ENCODE peak calls at places on chromosomes 4 and X, in six cellular contexts. N is GM12892; E is mucosa of descending colon; R is stimulated activated CD8-positive, alpha-beta memory T cell treated with anti-CD3 and anti-CD28 coated beads, Interleukin-7, amount 100 ng/mL, for 24 hours; M is activated CD4-positive, alpha-beta T cell treated with anti-CD3 and anti-CD28 coated beads, Interleukin-2, amount 50 U/mL, for 24 hours; F is colonic mucosa. S is an unnamed sample.

GRCh38 chr4:55258152-55258863 is 87.7 kb upstream of the SRD5A3 start:
- DNase-seq in N (no peak), E (no peak), R (no peak), M (no peak), F (no peak), S (no peak)

GRCh38 chr4:10611673-10612072 is 72.9 kb downstream of the CLNK start:
- DNase-seq in N (no peak), E (no peak), R (no peak), M (no peak), F (no peak), S (no peak)

GRCh38 chr4:68891679-68892078 is 59.9 kb downstream of the UGT2A3 start:
- DNase-seq in N (no peak), E (no peak), R (no peak), M (no peak), F (no peak), S (no peak)

GRCh38 chr4:37604464-37604863 is 81.7 kb downstream of the RELL1 start:
- DNase-seq in N (no peak), E (no peak), R (no peak), M (no peak), F (no peak), S (no peak)

GRCh38 chr4:98609946-98610345 is 48.5 kb downstream of the TSPAN5 start:
- DNase-seq in N (no peak), E (no peak), R (no peak), M (no peak), F (no peak), S (no peak)

GRCh38 chrX:109840585-109840984 is 107.5 kb upstream of the ACSL4 start:
- DNase-seq in N (no peak), E (no peak), R (no peak), M (no peak), F (peak), S (no peak)

GRCh38 chr4:68780232-68780631 is 35.6 kb upstream of the UGT2B10 start:
- DNase-seq in N (no peak), E (no peak), R (no peak), M (no peak), F (no peak), S (no peak)

GRCh38 chr4:17063870-17064269 is 165.4 kb upstream of the LDB2 start:
- DNase-seq in N (no peak), E (no peak), R (no peak), M (no peak), F (no peak), S (no peak)

GRCh38 chrX:132957211-132958085 is 981 bp downstream of the HS6ST2 start:
- DNase-seq in N (no peak), E (peak), R (no peak), M (no peak), F (peak), S (no peak)

GRCh38 chr4:22237155-22237751 is 278.6 kb downstream of the ADGRA3 start:
- DNase-seq in N (no peak), E (peak), R (no peak), M (no peak), F (peak), S (no peak)

GRCh38 chr4:181528570-181529184 is 714.5 kb upstream of the TENM3 start:
- DNase-seq in N (no peak), E (peak), R (no peak), M (no peak), F (peak), S (peak)

GRCh38 chr4:11495291-11495690 is 66.6 kb upstream of the HS3ST1 start:
- DNase-seq in N (no peak), E (no peak), R (no peak), M (no peak), F (no peak), S (no peak)

GRCh38 chr4:87363552-87363951 is 27.4 kb downstream of the HSD17B11 start:
- DNase-seq in N (no peak), E (no peak), R (no peak), M (no peak), F (no peak), S (no peak)

GRCh38 chr4:185471235-185472062 is at the start of gene CCDC110:
- DNase-seq in N (peak), E (peak), R (peak), M (peak), F (peak), S (peak)

GRCh38 chr4:113659127-113659526 is 102.4 kb downstream of the CAMK2D start:
- DNase-seq in N (no peak), E (no peak), R (no peak), M (no peak), F (no peak), S (no peak)

GRCh38 chr4:21815651-21816050 is 132.9 kb downstream of the KCNIP4 start:
- DNase-seq in N (no peak), E (no peak), R (no peak), M (no peak), F (no peak), S (no peak)

GRCh38 chrX:120446503-120446902 is 22.6 kb downstream of the LAMP2 start:
- DNase-seq in N (no peak), E (no peak), R (no peak), M (no peak), F (no peak), S (no peak)

GRCh38 chr4:183635333-183635732 is 23.7 kb downstream of the RWDD4 start:
- DNase-seq in N (no peak), E (no peak), R (no peak), M (no peak), F (no peak), S (no peak)

GRCh38 chrX:123822965-123823364 is 36.9 kb upstream of the XIAP start:
- DNase-seq in N (no peak), E (no peak), R (no peak), M (no peak), F (no peak), S (no peak)

GRCh38 chrX:71082778-71083177 is 12.9 kb upstream of the FOXO4 start:
- DNase-seq in N (no peak), E (no peak), R (no peak), M (no peak), F (no peak), S (no peak)

GRCh38 chr4:123832173-123833026 is 435.8 kb downstream of the SPRY1 start:
- DNase-seq in N (no peak), E (no peak), R (no peak), M (no peak), F (no peak), S (no peak)

GRCh38 chr4:26074672-26075071 is 160.7 kb downstream of the SMIM20 start:
- DNase-seq in N (peak), E (no peak), R (peak), M (peak), F (no peak), S (no peak)

S was measured in NCI-H1436.